ENCODE peak calls at places on chromosomes 1 and 21, in four cellular contexts. H is K562, D is HepG2, M is HCT116. E is an unnamed sample. For H3K27me3, the result is how much of the 10 kb centered on the place peaks cover.

GRCh38 chr1:153475282-153475681 is 14.8 kb upstream of the S100A7 start:
- DNase-seq in D (no peak), H (peak), M (no peak), E (no peak)

GRCh38 chr1:47679301-47679751 is 241.5 kb downstream of the FOXD2 start:
- DNase-seq in M (no peak), H (no peak), D (no peak), E (no peak)

GRCh38 chr1:204730826-204731459 is 45.4 kb upstream of the LRRN2 start:
- DNase-seq in D (no peak), H (no peak), M (no peak), E (no peak)

GRCh38 chr1:47759581-47760247 is 237.5 kb downstream of the TRABD2B start:
- DNase-seq in M (no peak), H (no peak), D (no peak), E (no peak)

GRCh38 chr1:65264197-65264929 is 45.0 kb upstream of the DNAJC6 start:
- DNase-seq in H (no peak), M (no peak), D (no peak), E (no peak)

GRCh38 chr1:163928649-163929048 is 606.9 kb downstream of the NUF2 start:
- DNase-seq in H (no peak), M (no peak), D (no peak), E (no peak)

GRCh38 chr1:175132456-175132855 is 60.1 kb downstream of the KIAA0040 start:
- DNase-seq in D (no peak), H (no peak), M (no peak), E (no peak)

GRCh38 chr1:155970531-155971167 is 7.7 kb downstream of the ARHGEF2 start:
- DNase-seq in H (peak), M (no peak), D (no peak), E (no peak)

GRCh38 chr1:16111771-16112557 is 38.5 kb upstream of the FAM131C start:
- DNase-seq in D (no peak), H (no peak), M (no peak), E (no peak)

GRCh38 chr1:167876597-167877175 is 37.2 kb downstream of the ADCY10 start:
- DNase-seq in M (no peak), H (no peak), D (no peak), E (no peak)

GRCh38 chr1:44565265-44565750 is 109.0 kb downstream of the TMEM53 start:
- DNase-seq in H (no peak), M (no peak), D (no peak), E (no peak)

GRCh38 chr1:227557962-227558806 is 5.2 kb upstream of the ZNF678 start:
- DNase-seq in M (no peak), H (no peak), D (no peak), E (no peak)

GRCh38 chr1:103948526-103948925 is 198.8 kb downstream of the AMY1C start:
- DNase-seq in D (no peak), H (no peak), M (no peak), E (no peak)

GRCh38 chr1:228697209-228698016 is 37.9 kb upstream of the RHOU start:
- DNase-seq in D (peak), H (no peak), M (no peak), E (no peak)

GRCh38 chr1:158833269-158833668 is 2.1 kb downstream of the MNDA start:
- DNase-seq in H (no peak), M (no peak), D (no peak), E (no peak)

GRCh38 chr1:156115514-156116374 is 1.2 kb downstream of the LMNA start:
- DNase-seq in D (peak), H (no peak), M (no peak), E (no peak)

GRCh38 chr21:27631471-27631870 is 664.6 kb upstream of the ADAMTS5 start:
- DNase-seq in D (no peak), M (no peak), H (no peak), E (no peak)

GRCh38 chr21:46151989-46152938 is 3.1 kb downstream of the FTCD start:
- DNase-seq in D (no peak), H (no peak), M (no peak), E (no peak)

GRCh38 chr1:5465281-5465680 is 526.9 kb downstream of the NPHP4 start:
- DNase-seq in H (no peak), D (no peak), M (no peak), E (no peak)

GRCh38 chr1:37325010-37325409 is 149.4 kb upstream of the ZC3H12A start:
- DNase-seq in M (no peak), H (no peak), D (no peak), E (no peak)

GRCh38 chr1:216462061-216462775 is 39.0 kb upstream of the USH2A start:
- DNase-seq in H (no peak), D (no peak), M (no peak), E (no peak)

GRCh38 chr1:217133092-217133491 is 409.9 kb upstream of the ESRRG start:
- DNase-seq in D (no peak), H (no peak), M (no peak), E (no peak)

GRCh38 chr1:240765732-240766363 is 153.9 kb upstream of the GREM2 start:
- DNase-seq in D (no peak), H (no peak), M (no peak), E (no peak)

GRCh38 chr1:1063945-1064831 is 9.9 kb downstream of the RNF223 start:
- DNase-seq in H (peak), D (peak), M (peak), E (peak)

GRCh38 chr1:173424786-173425407 is 52.2 kb upstream of the PRDX6 start:
- DNase-seq in H (no peak), M (no peak), D (no peak), E (no peak)

GRCh38 chr1:165738794-165739193 is 29.9 kb downstream of the TMCO1 start:
- DNase-seq in M (no peak), D (no peak), H (no peak), E (no peak)

GRCh38 chr1:64474639-64475038 is 4.7 kb downstream of the CACHD1 start:
- DNase-seq in H (no peak), M (no peak), D (no peak), E (no peak)

GRCh38 chr1:21468597-21468996 is 28.7 kb downstream of the NBPF3 start:
- DNase-seq in H (peak), M (no peak), D (no peak), E (no peak)

GRCh38 chr1:43935711-43936427 is 2.3 kb downstream of the ARTN start:
- DNase-seq in D (no peak), M (no peak), H (no peak), E (no peak)

GRCh38 chr1:228809621-228810313 is 74.5 kb downstream of the RHOU start:
- DNase-seq in D (no peak), H (no peak), M (no peak), E (no peak)

GRCh38 chr21:41121785-41122415 is 46.1 kb upstream of the BACE2 start:
- DNase-seq in H (peak), D (peak), M (peak), E (peak)

GRCh38 chr1:50968884-50969610 is 998 bp upstream of the CDKN2C start:
- DNase-seq in D (no peak), M (no peak), H (peak), E (no peak)

GRCh38 chr1:209808059-209808494 is 2.1 kb upstream of the IRF6 start:
- DNase-seq in M (no peak), H (peak), D (peak), E (no peak)
- TF ChIP-seq TCF7L2 in M (no peak), H (no peak), D (no peak), E (no peak)

DNA sequence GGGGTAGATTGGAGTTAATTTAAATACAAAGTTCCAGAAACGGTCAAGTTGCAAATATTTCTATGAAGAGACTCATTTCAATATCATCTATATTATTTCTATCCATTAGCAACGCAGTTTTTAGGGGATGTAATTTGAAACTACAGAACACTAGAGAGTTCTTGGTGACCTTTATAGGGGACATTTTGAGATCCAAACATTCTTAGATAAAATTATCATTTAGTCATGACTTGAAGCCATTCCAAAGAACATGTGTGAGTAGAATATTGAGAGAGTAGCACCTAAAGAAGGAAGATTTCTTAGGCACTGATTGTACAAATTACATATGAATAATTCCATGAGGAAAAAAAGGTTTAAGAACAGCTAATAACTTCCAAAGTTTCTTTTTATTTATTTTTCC is 19.0 kb downstream of the CHIA start:
- DNase-seq in M (no peak), D (no peak), H (no peak), E (no peak)
- H3K27me3 ChIP-seq in M (under half), D (under half), H (under half), E (under half)

DNA sequence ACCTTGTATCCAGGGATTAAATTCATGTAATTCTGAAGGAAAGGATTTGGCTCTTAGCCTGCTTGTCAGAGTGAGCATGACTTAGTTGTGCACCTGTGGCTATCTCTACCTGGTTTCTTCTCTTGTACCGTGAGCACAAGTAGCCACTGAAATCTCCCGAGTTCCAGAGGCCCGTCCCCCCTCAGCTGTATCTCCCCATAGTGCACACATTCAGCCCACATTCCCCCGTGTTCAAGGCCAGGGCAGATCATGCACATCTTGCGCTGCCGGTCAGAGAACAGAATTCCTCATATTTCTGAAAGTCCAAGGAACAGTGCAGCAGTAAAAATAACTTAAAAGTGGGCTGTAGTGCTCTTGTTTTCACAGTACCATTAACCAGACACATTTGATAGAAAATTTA is 2.4 kb downstream of the TENT5C start:
- DNase-seq in M (no peak), D (no peak), H (no peak), E (no peak)
- H3K27ac ChIP-seq in M (no peak), D (no peak), H (peak), E (peak)

GRCh38 chr1:42639116-42639515 is 19.1 kb upstream of the PPIH start:
- DNase-seq in D (no peak), M (no peak), H (peak), E (no peak)
- TF ChIP-seq TCF7L2 in D (no peak), M (no peak), H (no peak), E (no peak)

DNA sequence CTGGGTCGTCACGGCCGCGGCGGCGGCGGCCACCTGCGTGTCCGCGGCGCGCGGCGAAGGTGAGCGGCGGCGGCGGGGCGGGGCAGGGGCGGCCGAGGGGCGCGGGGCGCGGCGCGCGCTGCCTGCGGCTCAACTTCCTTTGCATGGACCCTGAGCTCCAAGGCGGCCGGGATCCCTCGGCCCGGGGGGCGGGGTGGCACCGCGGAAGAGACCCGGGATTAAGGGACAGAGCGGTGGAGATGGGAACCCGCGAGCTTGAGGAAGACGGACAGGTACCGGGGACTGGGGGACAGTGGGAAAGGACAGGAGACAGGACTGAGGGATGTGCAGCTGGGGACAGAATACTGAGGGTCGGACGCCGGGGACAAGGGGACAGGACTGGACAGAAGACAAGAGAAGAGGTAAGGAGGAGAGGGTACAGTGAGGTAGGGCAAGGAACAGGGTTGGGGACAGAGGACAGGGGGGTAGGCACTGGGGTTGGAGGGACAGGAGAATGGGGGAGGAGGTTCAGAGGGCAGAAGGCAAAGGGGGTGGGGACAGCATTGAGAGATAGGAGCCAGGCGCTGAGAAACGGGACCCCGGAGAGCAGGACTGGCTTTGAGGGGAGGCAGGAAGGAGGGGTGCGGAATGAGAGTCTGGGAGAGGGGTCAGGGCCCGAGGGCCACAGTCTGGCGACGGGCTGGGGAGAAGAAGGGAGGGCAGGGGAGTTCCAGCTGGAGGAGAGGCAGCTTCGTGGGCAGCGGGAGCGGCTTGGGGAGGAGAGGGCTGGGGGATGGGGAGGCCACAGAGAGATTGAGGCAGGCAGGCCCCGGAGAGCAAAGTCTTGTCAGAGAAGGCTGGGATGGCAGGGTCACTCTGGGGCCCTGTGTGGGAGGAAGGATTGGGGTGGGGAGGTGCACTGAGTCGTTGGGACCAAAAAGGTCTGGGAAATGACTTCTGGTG is 653 bp downstream of the EPHA8 start:
- DNase-seq in M (no peak), D (no peak), H (no peak), E (no peak)
- H3K27me3 ChIP-seq in M (under half), D (under half), H (half or more), E (under half)